ENCODE peak calls at places on chromosome 3, in six cellular contexts. One of them, this sample, is unnamed.

GRCh38 chr3:158847466-158847849 is 45.6 kb downstream of the MFSD1 start:
- DNase-seq in cardiac muscle cell: no peak
- DNase-seq in esophagus squamous epithelium: no peak
- DNase-seq in endodermal cell: no peak
- DNase-seq in brain microvascular endothelial cell: no peak
- DNase-seq in upper lobe of right lung: no peak
- DNase-seq in this sample: no peak

GRCh38 chr3:25155696-25156471 is 272.2 kb upstream of the RARB start:
- DNase-seq in upper lobe of right lung: no peak
- DNase-seq in cardiac muscle cell: no peak
- DNase-seq in esophagus squamous epithelium: no peak
- DNase-seq in brain microvascular endothelial cell: peak; percentile 36
- DNase-seq in endodermal cell: peak; percentile 82
- DNase-seq in this sample: no peak

GRCh38 chr3:46477145-46477544 is 12.4 kb upstream of the LTF start:
- DNase-seq in esophagus squamous epithelium: no peak
- DNase-seq in brain microvascular endothelial cell: no peak
- DNase-seq in endodermal cell: peak; percentile 48
- DNase-seq in upper lobe of right lung: no peak
- DNase-seq in cardiac muscle cell: no peak
- DNase-seq in this sample: no peak

GRCh38 chr3:126147147-126147931 is 33.0 kb downstream of the ALDH1L1 start:
- DNase-seq in brain microvascular endothelial cell: no peak
- DNase-seq in upper lobe of right lung: peak; percentile 37
- DNase-seq in esophagus squamous epithelium: no peak
- DNase-seq in endodermal cell: peak; percentile 28
- DNase-seq in cardiac muscle cell: no peak
- DNase-seq in this sample: no peak

GRCh38 chr3:169028716-169029115 is 634.8 kb downstream of the MECOM start:
- DNase-seq in upper lobe of right lung: no peak
- DNase-seq in brain microvascular endothelial cell: no peak
- DNase-seq in cardiac muscle cell: no peak
- DNase-seq in endodermal cell: no peak
- DNase-seq in esophagus squamous epithelium: no peak
- DNase-seq in this sample: no peak

GRCh38 chr3:179067839-179068238 is 3.8 kb downstream of the ZMAT3 start:
- DNase-seq in cardiac muscle cell: peak; percentile 13
- DNase-seq in endodermal cell: no peak
- DNase-seq in upper lobe of right lung: no peak
- DNase-seq in brain microvascular endothelial cell: no peak
- DNase-seq in esophagus squamous epithelium: no peak
- DNase-seq in this sample: no peak

GRCh38 chr3:174822320-174822719 is 36.8 kb upstream of the NAALADL2 start:
- DNase-seq in cardiac muscle cell: no peak
- DNase-seq in upper lobe of right lung: no peak
- DNase-seq in brain microvascular endothelial cell: no peak
- DNase-seq in endodermal cell: no peak
- DNase-seq in esophagus squamous epithelium: no peak
- DNase-seq in this sample: no peak

GRCh38 chr3:124837065-124837464 is 50.1 kb downstream of the ITGB5 start:
- DNase-seq in endodermal cell: no peak
- DNase-seq in brain microvascular endothelial cell: no peak
- DNase-seq in upper lobe of right lung: no peak
- DNase-seq in esophagus squamous epithelium: no peak
- DNase-seq in cardiac muscle cell: no peak
- DNase-seq in this sample: no peak

GRCh38 chr3:67875858-67876257 is 221.4 kb upstream of the SUCLG2 start:
- DNase-seq in cardiac muscle cell: no peak
- DNase-seq in endodermal cell: no peak
- DNase-seq in esophagus squamous epithelium: no peak
- DNase-seq in upper lobe of right lung: no peak
- DNase-seq in brain microvascular endothelial cell: no peak
- DNase-seq in this sample: no peak

GRCh38 chr3:158434412-158435038 is 136.5 kb upstream of the MLF1 start:
- DNase-seq in brain microvascular endothelial cell: peak; percentile 70
- DNase-seq in esophagus squamous epithelium: no peak
- DNase-seq in endodermal cell: peak; percentile 83
- DNase-seq in cardiac muscle cell: peak; percentile 79
- DNase-seq in upper lobe of right lung: no peak
- DNase-seq in this sample: peak; percentile 9

GRCh38 chr3:59212128-59212764 is 162.4 kb upstream of the CFAP20DC start:
- DNase-seq in upper lobe of right lung: no peak
- DNase-seq in endodermal cell: no peak
- DNase-seq in esophagus squamous epithelium: no peak
- DNase-seq in brain microvascular endothelial cell: peak; percentile 29
- DNase-seq in cardiac muscle cell: peak; percentile 61
- DNase-seq in this sample: peak; percentile 41

GRCh38 chr3:36221975-36222374 is 158.3 kb upstream of the STAC start:
- DNase-seq in brain microvascular endothelial cell: no peak
- DNase-seq in upper lobe of right lung: no peak
- DNase-seq in esophagus squamous epithelium: no peak
- DNase-seq in endodermal cell: no peak
- DNase-seq in cardiac muscle cell: peak; percentile 42
- DNase-seq in this sample: no peak

GRCh38 chr3:187902041-187902471 is 156.8 kb upstream of the BCL6 start:
- DNase-seq in brain microvascular endothelial cell: no peak
- DNase-seq in upper lobe of right lung: no peak
- DNase-seq in cardiac muscle cell: no peak
- DNase-seq in esophagus squamous epithelium: no peak
- DNase-seq in endodermal cell: no peak
- DNase-seq in this sample: no peak

GRCh38 chr3:143901105-143901504 is 52.8 kb upstream of the SLC9A9 start:
- DNase-seq in esophagus squamous epithelium: no peak
- DNase-seq in brain microvascular endothelial cell: peak; percentile 69
- DNase-seq in cardiac muscle cell: no peak
- DNase-seq in endodermal cell: no peak
- DNase-seq in upper lobe of right lung: no peak
- DNase-seq in this sample: no peak

GRCh38 chr3:57961828-57962447 is 46.3 kb upstream of the FLNB start:
- DNase-seq in endodermal cell: peak; percentile 69
- DNase-seq in cardiac muscle cell: no peak
- DNase-seq in esophagus squamous epithelium: no peak
- DNase-seq in brain microvascular endothelial cell: peak; percentile 47
- DNase-seq in upper lobe of right lung: no peak
- DNase-seq in this sample: no peak

GRCh38 chr3:102827386-102827785 is 392.6 kb downstream of the ZPLD1 start:
- DNase-seq in brain microvascular endothelial cell: no peak
- DNase-seq in esophagus squamous epithelium: no peak
- DNase-seq in endodermal cell: no peak
- DNase-seq in upper lobe of right lung: no peak
- DNase-seq in cardiac muscle cell: no peak
- DNase-seq in this sample: no peak

GRCh38 chr3:158712443-158712842 is 19.8 kb downstream of the RARRES1 start:
- DNase-seq in endodermal cell: no peak
- DNase-seq in upper lobe of right lung: no peak
- DNase-seq in cardiac muscle cell: no peak
- DNase-seq in esophagus squamous epithelium: no peak
- DNase-seq in brain microvascular endothelial cell: no peak
- DNase-seq in this sample: no peak

GRCh38 chr3:8702560-8702959 is 31.0 kb upstream of the CAV3 start:
- DNase-seq in cardiac muscle cell: no peak
- DNase-seq in esophagus squamous epithelium: no peak
- DNase-seq in endodermal cell: peak; percentile 84
- DNase-seq in upper lobe of right lung: no peak
- DNase-seq in brain microvascular endothelial cell: no peak
- DNase-seq in this sample: peak; percentile 4
- TF ChIP-seq CTCF in cardiac muscle cell: peak; percentile 15
- TF ChIP-seq CTCF in esophagus squamous epithelium: no peak
- TF ChIP-seq CTCF in endodermal cell: peak; percentile 83
- TF ChIP-seq CTCF in upper lobe of right lung: no peak
- TF ChIP-seq CTCF in brain microvascular endothelial cell: peak; percentile 58
- TF ChIP-seq CTCF in this sample: no peak

DNA sequence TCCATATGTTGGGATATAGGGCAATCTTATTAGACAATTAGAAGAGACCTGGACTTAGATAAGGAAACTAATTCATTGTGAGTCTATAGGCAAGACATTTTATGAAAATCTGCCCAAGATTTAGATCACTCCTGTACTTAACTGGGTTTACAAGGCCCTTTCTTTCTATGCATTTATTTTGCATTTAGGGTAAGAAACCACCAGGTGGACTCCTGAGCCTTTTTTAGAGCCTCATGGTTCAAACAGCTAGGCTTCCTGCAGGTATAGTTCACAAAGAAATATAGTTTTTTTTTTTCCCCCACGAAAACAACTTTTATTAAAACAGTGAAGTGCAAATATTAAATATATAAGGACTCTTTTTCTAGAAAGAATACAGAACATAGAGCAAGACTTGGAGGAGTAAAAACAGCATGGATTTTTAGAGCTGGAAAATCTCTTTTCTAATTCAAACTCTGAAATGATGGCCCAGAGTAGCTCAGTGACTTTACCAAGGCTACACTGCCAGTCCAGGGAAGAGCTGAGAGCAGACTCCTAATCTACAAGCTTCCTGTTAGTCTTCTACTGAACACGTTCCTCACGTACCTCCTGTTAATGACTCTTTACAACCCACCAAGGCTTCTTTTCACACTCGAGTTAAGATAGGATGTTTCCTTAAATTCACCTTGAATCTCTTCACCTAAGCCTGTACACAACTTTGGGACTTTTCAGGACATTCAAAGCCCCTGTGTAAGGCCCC is 401.0 kb upstream of the ATP11B start:
- DNase-seq in brain microvascular endothelial cell: no peak
- DNase-seq in esophagus squamous epithelium: no peak
- DNase-seq in endodermal cell: no peak
- DNase-seq in upper lobe of right lung: no peak
- DNase-seq in cardiac muscle cell: no peak
- DNase-seq in this sample: no peak
- TF ChIP-seq CTCF in brain microvascular endothelial cell: no peak
- TF ChIP-seq CTCF in esophagus squamous epithelium: no peak
- TF ChIP-seq CTCF in endodermal cell: peak; percentile 75
- TF ChIP-seq CTCF in upper lobe of right lung: no peak
- TF ChIP-seq CTCF in cardiac muscle cell: no peak
- TF ChIP-seq CTCF in this sample: no peak

DNA sequence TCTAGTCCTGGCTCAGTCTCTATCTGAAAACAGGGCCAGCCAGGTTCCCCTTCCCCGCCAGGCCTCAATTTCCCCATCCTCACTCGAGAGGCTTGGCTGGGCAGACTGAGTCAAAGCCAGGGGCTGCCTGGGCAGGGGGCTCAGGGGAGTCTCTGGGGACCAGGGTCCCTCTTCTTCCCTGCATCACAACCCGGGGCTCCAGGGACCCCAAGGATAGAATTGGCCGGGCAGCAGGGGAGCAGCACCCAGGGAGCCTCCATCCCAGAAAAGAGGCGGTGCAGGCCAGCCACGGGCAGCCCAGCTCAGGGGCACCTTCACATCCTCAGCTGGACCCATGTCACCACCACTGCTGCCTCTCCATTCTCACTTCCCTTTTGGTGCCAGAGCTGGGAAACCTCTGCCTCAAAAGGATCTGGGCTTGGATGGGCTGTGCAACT is 13.3 kb upstream of the PLXND1 start:
- DNase-seq in esophagus squamous epithelium: no peak
- DNase-seq in endodermal cell: no peak
- DNase-seq in brain microvascular endothelial cell: no peak
- DNase-seq in cardiac muscle cell: no peak
- DNase-seq in upper lobe of right lung: peak; percentile 60
- DNase-seq in this sample: no peak
- TF ChIP-seq CTCF in esophagus squamous epithelium: no peak
- TF ChIP-seq CTCF in endodermal cell: no peak
- TF ChIP-seq CTCF in brain microvascular endothelial cell: no peak
- TF ChIP-seq CTCF in cardiac muscle cell: no peak
- TF ChIP-seq CTCF in upper lobe of right lung: no peak
- TF ChIP-seq CTCF in this sample: no peak

DNA sequence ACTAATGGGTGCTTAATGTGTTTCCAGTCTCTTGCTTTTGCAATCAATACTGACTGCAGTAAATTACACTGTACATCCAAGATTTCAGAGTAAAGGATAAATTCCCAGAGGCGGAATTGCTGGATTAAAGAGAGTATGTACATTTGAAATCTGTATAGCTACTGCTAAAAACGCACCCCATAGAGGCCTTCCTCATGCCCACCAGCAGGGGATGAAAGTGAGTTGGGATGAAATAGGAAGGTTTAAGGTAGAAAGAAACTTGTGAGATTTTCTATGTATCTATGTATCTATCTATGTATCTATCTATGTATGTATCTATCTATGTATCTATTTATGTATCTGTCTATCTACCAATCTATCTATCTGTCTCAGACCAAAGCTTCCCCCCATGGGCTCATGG is 28.4 kb downstream of the TMEM44 start:
- DNase-seq in cardiac muscle cell: no peak
- DNase-seq in brain microvascular endothelial cell: no peak
- DNase-seq in esophagus squamous epithelium: no peak
- DNase-seq in upper lobe of right lung: no peak
- DNase-seq in endodermal cell: no peak
- DNase-seq in this sample: no peak
- TF ChIP-seq CTCF in cardiac muscle cell: peak; percentile 59
- TF ChIP-seq CTCF in brain microvascular endothelial cell: peak; percentile 68
- TF ChIP-seq CTCF in esophagus squamous epithelium: no peak
- TF ChIP-seq CTCF in upper lobe of right lung: peak; percentile 39
- TF ChIP-seq CTCF in endodermal cell: peak; percentile 74
- TF ChIP-seq CTCF in this sample: no peak

GRCh38 chr3:85603378-85603777 is 644.6 kb downstream of the CADM2 start:
- DNase-seq in brain microvascular endothelial cell: no peak
- DNase-seq in endodermal cell: no peak
- DNase-seq in esophagus squamous epithelium: no peak
- DNase-seq in cardiac muscle cell: no peak
- DNase-seq in upper lobe of right lung: no peak
- DNase-seq in this sample: no peak
- TF ChIP-seq CTCF in brain microvascular endothelial cell: no peak
- TF ChIP-seq CTCF in endodermal cell: no peak
- TF ChIP-seq CTCF in esophagus squamous epithelium: no peak
- TF ChIP-seq CTCF in cardiac muscle cell: no peak
- TF ChIP-seq CTCF in upper lobe of right lung: no peak
- TF ChIP-seq CTCF in this sample: no peak